ENCODE peak calls at places on chromosomes 7 and 10, in six cellular contexts. G is GM12865, A is neural progenitor cell, F is AG09319, D is psoas muscle, Q is Caco-2. T is an unnamed sample.

GRCh38 chr7:13240349-13240748 is 552.9 kb downstream of the ARL4A start:
- DNase-seq in G (no peak), A (no peak), F (no peak), D (no peak), Q (no peak), T (no peak)

GRCh38 chr10:86385806-86386205 is 19.2 kb upstream of the GRID1 start:
- DNase-seq in G (no peak), A (no peak), F (no peak), D (no peak), Q (no peak), T (no peak)

GRCh38 chr10:84534168-84534567 is 205.8 kb downstream of the CCSER2 start:
- DNase-seq in G (no peak), A (no peak), F (no peak), D (no peak), Q (no peak), T (no peak)

GRCh38 chr7:55020481-55020871 is 1.7 kb downstream of the EGFR start:
- DNase-seq in G (no peak), A (no peak), F (no peak), D (peak; percentile 71), Q (no peak), T (no peak)

GRCh38 chr7:17583786-17584185 is 285.3 kb downstream of the AHR start:
- DNase-seq in G (no peak), A (no peak), F (no peak), D (no peak), Q (no peak), T (no peak)

GRCh38 chr10:127500098-127500497 is 49.0 kb upstream of the NPS start:
- DNase-seq in G (no peak), A (no peak), F (no peak), D (no peak), Q (no peak), T (no peak)

GRCh38 chr10:31959461-31960173 is 31.0 kb upstream of the ARHGAP12 start:
- DNase-seq in G (no peak), A (no peak), F (no peak), D (no peak), Q (no peak), T (no peak)

GRCh38 chr10:29834990-29835569 is 200.3 kb upstream of the SVIL start:
- DNase-seq in G (no peak), A (no peak), F (peak; percentile 68), D (no peak), Q (no peak), T (no peak)

GRCh38 chr7:64463636-64464375 is 99.1 kb downstream of the ZNF680 start:
- DNase-seq in G (peak; percentile 1), A (no peak), F (peak; percentile 7), D (peak; percentile 70), Q (no peak), T (no peak)

DNA sequence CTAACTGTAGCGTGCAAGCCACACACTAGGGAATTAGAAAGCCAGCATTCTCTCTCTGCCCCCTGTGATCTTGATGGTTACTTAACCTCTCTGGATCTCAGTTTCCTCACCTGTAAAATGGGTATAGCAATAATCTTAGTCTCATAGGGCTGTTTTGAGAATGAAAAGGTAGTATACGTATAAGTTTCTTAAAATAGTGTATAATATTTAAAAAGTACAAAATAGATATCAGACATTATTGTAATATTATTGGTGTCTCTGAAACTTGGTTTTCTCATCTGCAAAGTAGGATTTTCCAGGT is 80.4 kb downstream of the CHN2 start:
- DNase-seq in G (no peak), A (no peak), F (no peak), D (no peak), Q (no peak), T (no peak)
- TF ChIP-seq CTCF in G (no peak), A (no peak), F (no peak), D (no peak), Q (no peak), T (no peak)

GRCh38 chr7:123534383-123535260 is at the start of gene IQUB:
- DNase-seq in G (peak; percentile 97), A (peak; percentile 99), F (peak; percentile 94), D (peak; percentile 98), Q (peak; percentile 99), T (peak; percentile 97)
- TF ChIP-seq CTCF in G (no peak), A (no peak), F (no peak), D (no peak), Q (no peak), T (no peak)

GRCh38 chr10:102628451-102628911 is 15.8 kb upstream of the TRIM8 start:
- DNase-seq in G (no peak), A (no peak), F (no peak), D (peak; percentile 70), Q (no peak), T (no peak)
- TF ChIP-seq CTCF in G (no peak), A (no peak), F (peak; percentile 10), D (no peak), Q (no peak), T (no peak)

DNA sequence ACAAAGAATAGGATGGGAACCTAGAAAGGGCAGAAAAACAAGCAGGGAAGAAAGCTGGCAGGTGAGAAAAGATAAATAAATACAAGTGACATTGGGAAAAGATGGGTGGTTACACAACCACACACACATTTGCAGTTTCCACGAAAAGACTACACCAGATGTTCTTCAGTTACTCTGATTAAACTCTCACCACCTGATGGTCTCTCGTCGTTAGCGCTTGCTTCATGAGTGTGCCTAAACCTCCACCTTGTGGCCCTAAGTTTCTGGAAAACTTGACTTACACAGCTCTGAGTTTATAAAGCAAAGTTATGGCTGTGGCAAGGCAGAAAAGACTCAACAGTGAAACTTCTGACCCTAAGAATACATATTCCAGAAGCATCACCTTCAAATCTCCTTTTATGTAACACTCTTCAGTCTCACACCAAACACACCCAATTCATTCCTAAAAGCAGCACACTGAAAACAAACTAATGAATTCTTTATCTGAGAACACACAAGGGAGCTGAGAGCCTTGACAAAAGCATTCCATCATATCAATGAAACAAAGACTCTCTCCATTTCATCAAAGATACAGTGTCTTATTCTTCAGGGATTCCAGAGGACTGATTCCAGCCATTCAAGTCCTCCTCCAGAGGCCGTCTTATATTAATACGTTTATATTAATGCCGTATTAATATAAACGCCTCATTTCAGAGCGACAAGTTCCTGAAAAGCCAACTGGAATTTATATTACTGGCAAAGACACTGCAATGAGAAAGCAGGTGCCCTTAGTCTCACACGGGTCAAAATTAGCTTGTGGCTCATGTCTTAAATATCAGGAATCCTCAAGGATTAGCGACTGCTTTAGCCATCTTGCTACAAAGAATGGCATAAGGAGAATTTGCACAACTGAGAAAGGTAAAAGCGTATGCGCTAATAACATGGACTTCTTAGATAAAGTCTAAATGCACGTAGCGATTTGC is 77.6 kb downstream of the RNF216 start:
- DNase-seq in G (peak; percentile 55), A (peak; percentile 15), F (no peak), D (no peak), Q (no peak), T (no peak)
- TF ChIP-seq CTCF in G (no peak), A (no peak), F (no peak), D (no peak), Q (no peak), T (no peak)

GRCh38 chr7:8579661-8580060 is 146.3 kb downstream of the NXPH1 start:
- DNase-seq in G (no peak), A (no peak), F (no peak), D (no peak), Q (no peak), T (no peak)
- TF ChIP-seq CTCF in G (no peak), A (no peak), F (no peak), D (no peak), Q (no peak), T (no peak)

DNA sequence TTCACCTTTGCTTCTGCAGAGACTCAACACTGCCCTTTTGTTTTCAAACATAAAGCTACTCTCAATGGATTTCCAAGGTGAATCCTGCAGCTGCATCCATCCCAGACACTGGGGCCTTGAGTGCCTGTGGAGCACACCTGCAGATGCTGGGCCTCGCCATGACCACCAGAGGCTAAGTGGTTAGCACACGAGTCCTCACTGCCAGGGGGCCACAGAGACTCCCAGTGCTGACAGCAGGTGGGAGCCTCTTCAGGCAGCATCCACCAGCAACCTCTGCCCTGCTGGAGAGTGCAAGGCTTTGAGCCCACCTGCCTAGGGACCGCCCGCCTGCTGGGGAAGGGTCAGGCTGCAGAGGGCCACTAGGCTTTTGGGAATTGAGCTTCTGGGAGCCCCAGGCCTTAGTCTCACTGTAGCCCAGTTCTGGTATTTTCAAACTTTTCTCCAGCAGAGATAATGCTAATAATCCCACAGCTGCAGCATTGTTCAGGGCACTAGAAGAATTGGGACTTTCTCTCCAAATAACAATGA is 9.4 kb upstream of the HPS1 start:
- DNase-seq in G (no peak), A (peak; percentile 45), F (no peak), D (no peak), Q (no peak), T (no peak)
- TF ChIP-seq CTCF in G (no peak), A (no peak), F (no peak), D (no peak), Q (no peak), T (no peak)